ENCODE peak calls at places on chromosomes 4 and X, in seven cellular contexts. X is tibial artery, B is A549, K is SK-N-SH, V is HS-5, E is hypothalamus, N is fibroblast of lung. P is an unnamed sample.

GRCh38 chr4:174631901-174632758 is 109.8 kb upstream of the HPGD start:
- DNase-seq in X (no peak), B (peak; percentile 62), K (peak; percentile 19), V (peak; percentile 22), E (no peak), N (peak; percentile 33), P (no peak)

GRCh38 chr4:37989398-37990260 is 29.4 kb downstream of the PTTG2 start:
- DNase-seq in X (no peak), B (no peak), K (no peak), V (no peak), E (no peak), N (no peak), P (no peak)

GRCh38 chr4:143668930-143669553 is 31.4 kb downstream of the FREM3 start:
- DNase-seq in X (no peak), B (no peak), K (no peak), V (no peak), E (no peak), N (no peak), P (no peak)

GRCh38 chrX:119695535-119696050 is 2.6 kb upstream of the SEPTIN6 start:
- DNase-seq in X (no peak), B (no peak), K (no peak), V (no peak), E (no peak), N (no peak), P (no peak)

GRCh38 chr4:32472918-32473317 is 1752.7 kb downstream of the PCDH7 start:
- DNase-seq in X (no peak), B (no peak), K (no peak), V (no peak), E (no peak), N (no peak), P (no peak)

GRCh38 chr4:184359905-184360304 is 114.4 kb downstream of the IRF2 start:
- DNase-seq in X (no peak), B (no peak), K (no peak), V (no peak), E (no peak), N (no peak), P (no peak)

GRCh38 chr4:54942735-54943134 is 182.7 kb downstream of the KDR start:
- DNase-seq in X (no peak), B (no peak), K (no peak), V (no peak), E (no peak), N (no peak), P (no peak)

GRCh38 chrX:127762663-127763062 is 289.5 kb downstream of the ACTRT1 start:
- DNase-seq in X (no peak), B (no peak), K (no peak), V (no peak), E (no peak), N (no peak), P (no peak)

GRCh38 chr4:173494013-173494970 is 35.7 kb downstream of the HAND2 start:
- DNase-seq in X (peak; percentile 74), B (peak; percentile 80), K (no peak), V (no peak), E (peak; percentile 13), N (peak; percentile 63), P (peak; percentile 68)

GRCh38 chr4:159178147-159178541 is 75.3 kb downstream of the RAPGEF2 start:
- DNase-seq in X (no peak), B (no peak), K (no peak), V (no peak), E (no peak), N (peak; percentile 12), P (no peak)

GRCh38 chrX:13254870-13255269 is 65.0 kb downstream of the ATXN3L start:
- DNase-seq in X (no peak), B (no peak), K (no peak), V (no peak), E (no peak), N (no peak), P (no peak)

GRCh38 chrX:130507015-130507414 is 105.2 kb downstream of the RBMX2 start:
- DNase-seq in X (no peak), B (no peak), K (no peak), V (no peak), E (no peak), N (no peak), P (no peak)

GRCh38 chr4:57424231-57424897 is 314.2 kb upstream of the IGFBP7 start:
- DNase-seq in X (peak; percentile 88), B (peak; percentile 50), K (no peak), V (peak; percentile 95), E (peak; percentile 41), N (peak; percentile 97), P (peak; percentile 83)

GRCh38 chr4:113952452-113953029 is 26.9 kb downstream of the ARSJ start:
- DNase-seq in X (no peak), B (peak; percentile 44), K (peak; percentile 22), V (no peak), E (no peak), N (peak; percentile 54), P (no peak)

GRCh38 chr4:28357985-28358384 is 1497.3 kb downstream of the STIM2 start:
- DNase-seq in X (no peak), B (peak; percentile 7), K (no peak), V (no peak), E (no peak), N (no peak), P (no peak)

GRCh38 chr4:41611881-41612871 is 74.2 kb downstream of the LIMCH1 start:
- DNase-seq in X (no peak), B (peak; percentile 17), K (peak; percentile 44), V (no peak), E (peak; percentile 73), N (peak; percentile 89), P (no peak)

GRCh38 chr4:84647307-84647884 is 64.5 kb downstream of the CDS1 start:
- DNase-seq in X (no peak), B (no peak), K (no peak), V (no peak), E (no peak), N (no peak), P (no peak)

GRCh38 chrX:132415012-132415411 is 73.8 kb downstream of the MBNL3 start:
- DNase-seq in X (no peak), B (no peak), K (no peak), V (no peak), E (no peak), N (no peak), P (no peak)

GRCh38 chr4:15040916-15041463 is 38.7 kb downstream of the CPEB2 start:
- DNase-seq in X (no peak), B (no peak), K (no peak), V (no peak), E (no peak), N (peak; percentile 21), P (no peak)

GRCh38 chrX:12790878-12791252 is 347 bp upstream of the PRPS2 start:
- DNase-seq in X (no peak), B (no peak), K (no peak), V (no peak), E (no peak), N (no peak), P (peak; percentile 49)

GRCh38 chrX:19888419-19888879 is 1.0 kb upstream of the SH3KBP1 start:
- DNase-seq in X (no peak), B (peak; percentile 87), K (peak; percentile 70), V (no peak), E (peak; percentile 36), N (peak; percentile 67), P (no peak)

GRCh38 chrX:40158036-40158706 is 60.4 kb upstream of the BCOR start:
- DNase-seq in X (no peak), B (peak; percentile 50), K (no peak), V (no peak), E (no peak), N (no peak), P (peak; percentile 78)

GRCh38 chrX:100085851-100086250 is 324.2 kb downstream of the PCDH19 start:
- DNase-seq in X (no peak), B (no peak), K (no peak), V (no peak), E (no peak), N (peak; percentile 6), P (no peak)

GRCh38 chr4:156763511-156763910 is 208.1 kb downstream of the PDGFC start:
- DNase-seq in X (no peak), B (no peak), K (peak; percentile 2), V (no peak), E (no peak), N (peak; percentile 59), P (no peak)

GRCh38 chrX:119887721-119888425 is 7.8 kb upstream of the AKAP14 start:
- DNase-seq in X (no peak), B (peak; percentile 84), K (peak; percentile 86), V (no peak), E (no peak), N (peak; percentile 51), P (peak; percentile 68)

GRCh38 chr4:84931961-84932360 is 34.5 kb downstream of the WDFY3 start:
- DNase-seq in X (no peak), B (no peak), K (no peak), V (no peak), E (no peak), N (no peak), P (no peak)

P was measured in aorta.